ENCODE peak calls at places on chromosome 15, in nine cellular contexts. M is fibroblast of pulmonary artery, S is endothelial cell, P is amniotic epithelial cell, W is neural progenitor cell, I is fibroblast of the aortic adventitia, N is Panc1, V is left cardiac atrium, K is AG09309. B is an unnamed sample.

GRCh38 chr15:61951949-61952348 is 108.3 kb downstream of the VPS13C start:
- DNase-seq in M (peak; percentile 38), S (no peak), P (peak; percentile 29), W (no peak), I (no peak), N (no peak), V (no peak), K (no peak), B (no peak)

GRCh38 chr15:59918994-59919951 is 84.8 kb upstream of the FOXB1 start:
- DNase-seq in M (peak; percentile 64), S (no peak), P (peak; percentile 89), W (no peak), I (peak; percentile 67), N (peak; percentile 54), V (no peak), K (peak; percentile 11), B (no peak)

GRCh38 chr15:22265056-22265945 is 185.0 kb downstream of the OR4M2 start:
- DNase-seq in M (no peak), S (no peak), P (no peak), W (no peak), I (no peak), N (no peak), V (no peak), K (no peak), B (no peak)

GRCh38 chr15:76470691-76471090 is 134.1 kb downstream of the ISL2 start:
- DNase-seq in M (peak; percentile 9), S (no peak), P (peak; percentile 56), W (no peak), I (peak; percentile 59), N (no peak), V (no peak), K (peak; percentile 24), B (no peak)

GRCh38 chr15:65400760-65401606 is 21.8 kb downstream of the IGDCC4 start:
- DNase-seq in M (peak; percentile 72), S (peak; percentile 86), P (peak; percentile 61), W (peak; percentile 92), I (peak; percentile 68), N (no peak), V (peak; percentile 64), K (no peak), B (peak; percentile 35)

GRCh38 chr15:91183630-91184029 is 83.6 kb downstream of the SV2B start:
- DNase-seq in M (no peak), S (no peak), P (no peak), W (no peak), I (no peak), N (no peak), V (no peak), K (no peak), B (no peak)

GRCh38 chr15:80699981-80700380 is 4.9 kb downstream of the ABHD17C start:
- DNase-seq in M (no peak), S (no peak), P (no peak), W (no peak), I (no peak), N (no peak), V (no peak), K (no peak), B (no peak)

GRCh38 chr15:28944286-28944685 is 58.5 kb downstream of the APBA2 start:
- DNase-seq in M (no peak), S (no peak), P (no peak), W (no peak), I (no peak), N (no peak), V (no peak), K (no peak), B (no peak)

B was measured in AG09319.